ENCODE peak calls at places on chromosome 12, in five cellular contexts. C, O, M, A and N are unnamed samples.

GRCh38 chr12:49359671-49360070 is 7.6 kb upstream of the SPATS2 start:
- DNase-seq in O (no peak), M (peak), A (no peak), C (no peak), N (no peak)

GRCh38 chr12:47557401-47557800 is 148.4 kb downstream of the RPAP3 start:
- DNase-seq in A (no peak), M (no peak), C (no peak), O (no peak), N (no peak)

GRCh38 chr12:115185529-115185928 is 501.6 kb upstream of the TBX3 start:
- DNase-seq in C (no peak), O (peak), M (peak), A (no peak), N (peak)

GRCh38 chr12:93080994-93081809 is 152.1 kb upstream of the EEA1 start:
- DNase-seq in M (no peak), O (no peak), A (peak), C (no peak), N (peak)

GRCh38 chr12:29350080-29350479 is 30.9 kb downstream of the ERGIC2 start:
- DNase-seq in O (peak), C (peak), A (peak), M (peak), N (peak)

GRCh38 chr12:103397536-103397935 is 98.2 kb downstream of the C12orf42 start:
- DNase-seq in O (no peak), M (no peak), A (no peak), C (no peak), N (no peak)

GRCh38 chr12:76891609-76892008 is 12.8 kb upstream of the CSRP2 start:
- DNase-seq in O (no peak), C (no peak), A (no peak), M (no peak), N (no peak)

GRCh38 chr12:122094735-122095561 is 16.4 kb downstream of the MLXIP start:
- DNase-seq in O (no peak), M (peak), C (no peak), A (no peak), N (peak)

GRCh38 chr12:49565119-49565955 is 2.6 kb downstream of the MCRS1 start:
- DNase-seq in O (no peak), A (no peak), M (no peak), C (no peak), N (no peak)

GRCh38 chr12:26088999-26089398 is 35.8 kb downstream of the BHLHE41 start:
- DNase-seq in O (no peak), M (no peak), A (no peak), C (no peak), N (no peak)

GRCh38 chr12:69404851-69405365 is 45.4 kb downstream of the YEATS4 start:
- DNase-seq in O (no peak), M (no peak), C (no peak), A (no peak), N (peak)

GRCh38 chr12:111715242-111715641 is 29.4 kb downstream of the ACAD10 start:
- DNase-seq in M (no peak), A (no peak), O (no peak), C (no peak), N (no peak)

GRCh38 chr12:77232045-77232444 is 166.7 kb upstream of the E2F7 start:
- DNase-seq in M (peak), C (no peak), O (peak), A (no peak), N (peak)

GRCh38 chr12:28172434-28173030 is 17.7 kb upstream of the CCDC91 start:
- DNase-seq in A (peak), O (peak), M (peak), C (no peak), N (peak)

GRCh38 chr12:71684081-71684480 is 1.8 kb upstream of the TMEM19 start:
- DNase-seq in A (no peak), O (peak), M (peak), C (no peak), N (no peak)

GRCh38 chr12:71671816-71672215 is 7.7 kb downstream of the THAP2 start:
- DNase-seq in M (no peak), C (no peak), A (no peak), O (no peak), N (no peak)

GRCh38 chr12:78878447-78878846 is 13.9 kb downstream of the SYT1 start:
- DNase-seq in A (no peak), M (no peak), C (no peak), O (no peak), N (no peak)

GRCh38 chr12:70719672-70720420 is 82.6 kb upstream of the PTPRB start:
- DNase-seq in M (peak), A (peak), O (peak), C (no peak), N (peak)

GRCh38 chr12:122850048-122850445 is 14.8 kb downstream of the HIP1R start:
- DNase-seq in A (no peak), O (no peak), M (no peak), C (no peak), N (no peak)

DNA sequence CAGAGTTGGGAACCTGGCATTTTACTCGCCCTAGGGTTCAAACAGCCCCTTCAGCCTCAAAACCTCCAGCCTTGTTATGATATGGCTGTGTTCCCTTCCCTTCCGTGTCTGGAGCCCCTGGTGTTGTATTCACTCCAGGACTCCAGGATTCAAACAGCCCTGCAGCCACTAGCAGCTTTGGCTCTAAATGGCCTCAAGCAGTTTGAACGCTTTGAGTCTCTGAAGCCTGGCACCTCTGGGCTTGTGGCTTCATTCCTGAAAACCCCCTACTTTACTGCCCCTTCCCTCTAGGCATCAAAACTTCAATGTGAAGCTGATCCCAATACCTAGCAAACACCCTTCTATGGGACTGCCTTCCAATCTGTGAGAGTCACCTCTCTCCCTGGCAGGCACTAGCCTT is 67.9 kb upstream of the RMST start:
- DNase-seq in C (no peak), O (no peak), A (no peak), M (no peak), N (no peak)
- TF ChIP-seq CTCF in C (no peak), O (no peak), A (no peak), M (no peak), N (no peak)

GRCh38 chr12:86513206-86513605 is 257.0 kb upstream of the MGAT4C start:
- DNase-seq in M (peak), O (peak), A (no peak), C (no peak), N (peak)
- TF ChIP-seq CTCF in M (no peak), O (no peak), A (no peak), C (no peak), N (no peak)

DNA sequence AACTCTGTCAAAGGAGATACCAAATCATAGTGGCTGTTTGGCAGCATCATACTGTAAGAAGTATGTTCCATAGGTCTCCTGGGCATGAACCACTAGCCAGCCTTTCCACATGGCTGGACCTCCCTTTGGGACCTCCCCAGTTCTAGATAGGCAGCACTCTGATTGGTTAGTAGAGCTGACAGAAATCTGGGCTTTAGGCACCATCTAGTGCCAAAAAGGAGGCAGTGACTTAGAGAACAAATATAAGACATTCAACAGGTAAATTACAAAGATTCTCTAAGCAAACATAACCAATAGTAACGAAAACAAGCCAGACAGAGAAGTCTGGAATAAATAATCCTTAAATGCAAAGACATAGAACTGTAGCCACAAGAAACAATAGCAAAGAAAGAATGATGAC is 148.0 kb upstream of the PDE3A start:
- DNase-seq in A (no peak), M (peak), C (no peak), O (peak), N (peak)
- TF ChIP-seq CTCF in A (peak), M (peak), C (peak), O (peak), N (peak)

GRCh38 chr12:9619411-9620179 is 11.9 kb upstream of the KLRB1 start:
- DNase-seq in O (no peak), C (no peak), M (no peak), A (no peak), N (no peak)

GRCh38 chr12:9615420-9616135 is 7.9 kb upstream of the KLRB1 start:
- DNase-seq in M (no peak), C (no peak), A (no peak), O (no peak), N (no peak)

DNA sequence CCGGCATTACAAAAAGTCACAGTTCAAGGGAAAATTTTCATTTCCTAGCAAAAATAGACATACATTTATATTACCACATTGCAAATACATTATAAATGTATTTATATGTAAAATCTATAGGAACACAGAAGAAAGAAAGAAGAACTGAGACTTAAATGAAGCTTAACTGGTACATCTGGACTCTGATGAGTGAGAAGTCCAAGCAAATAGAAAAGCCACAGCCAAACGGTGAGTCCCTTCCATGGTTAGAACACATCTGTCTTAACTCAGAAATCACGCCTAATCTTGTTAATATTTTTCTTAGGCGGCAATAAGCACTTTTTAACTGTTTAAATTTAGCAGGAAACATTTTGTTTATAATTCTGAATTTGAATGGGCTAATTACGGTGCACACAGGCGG is 9.4 kb upstream of the KLRB1 start:
- DNase-seq in O (no peak), A (no peak), M (no peak), C (no peak), N (no peak)
- TF ChIP-seq CTCF in O (no peak), A (no peak), M (no peak), C (no peak), N (no peak)

DNA sequence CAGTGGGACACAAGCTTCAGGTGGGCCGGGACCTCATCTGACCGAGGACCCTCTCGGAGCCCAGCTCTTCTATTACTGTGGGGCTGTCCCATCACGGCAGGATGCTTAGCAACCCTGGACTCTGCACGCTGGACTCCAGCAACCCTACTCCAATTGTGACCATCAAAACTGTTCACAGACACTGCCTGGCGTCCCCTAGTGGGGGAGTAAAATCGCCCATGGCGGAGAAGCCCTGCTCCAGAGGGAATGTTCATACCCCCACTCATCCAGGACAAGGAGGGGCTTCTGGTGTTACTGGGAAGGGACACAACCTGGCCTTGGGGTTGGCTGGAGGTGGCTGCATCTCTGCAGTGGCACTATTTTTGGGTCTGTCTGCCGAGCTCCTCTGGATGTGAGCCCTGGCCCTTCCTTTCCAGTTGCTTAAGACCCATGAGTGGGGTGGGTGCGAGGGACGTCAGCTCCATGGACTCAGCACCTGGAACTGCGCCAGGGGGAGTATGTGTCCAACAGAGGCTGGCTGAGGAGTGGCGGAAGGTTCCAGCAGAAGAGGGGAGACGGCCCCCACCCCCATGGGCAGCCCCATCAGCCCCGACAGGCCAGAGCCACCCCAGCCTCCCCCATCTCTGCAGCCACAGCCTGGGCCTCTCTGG is 103.8 kb downstream of the RFLNA start:
- DNase-seq in C (no peak), A (no peak), M (no peak), O (no peak), N (peak)
- TF ChIP-seq CTCF in C (peak), A (no peak), M (peak), O (peak), N (no peak)